ENCODE peak calls at places on chromosome 1, in ten cellular contexts. V is NCI-H2029; D is GM20000; Y is mesenteric fat pad; B is effector CD4-positive, alpha-beta T cell; O is activated effector memory CD4-positive, alpha-beta T cell treated with anti-CD3 and anti-CD28 coated beads, Interleukin-2, amount 50 U/mL, for 16 hours; L is GM06990; T is HFFc6; M is mucosa of descending colon; G is cardiac fibroblast. K is an unnamed sample.

GRCh38 chr1:44030606-44031050 is 634 bp downstream of the SLC6A9 start:
- DNase-seq in O (peak), T (no peak), M (no peak), L (no peak), G (peak), D (peak), Y (no peak), V (peak), B (no peak), K (no peak)

GRCh38 chr1:81936838-81937237 is 136.1 kb downstream of the ADGRL2 start:
- DNase-seq in V (no peak), D (no peak), T (no peak), L (no peak), Y (no peak), M (no peak), B (no peak), G (no peak), O (no peak), K (no peak)

GRCh38 chr1:217140041-217140901 is 417.0 kb upstream of the ESRRG start:
- DNase-seq in M (no peak), D (no peak), B (no peak), V (no peak), G (no peak), Y (no peak), O (no peak), L (no peak), T (no peak), K (no peak)

GRCh38 chr1:67814121-67814772 is 19.0 kb downstream of the GNG12 start:
- DNase-seq in V (no peak), O (no peak), B (no peak), G (peak), D (no peak), L (no peak), Y (no peak), M (no peak), T (no peak), K (no peak)

GRCh38 chr1:65235867-65236805 is 73.2 kb upstream of the DNAJC6 start:
- DNase-seq in D (no peak), T (peak), V (peak), G (peak), Y (no peak), M (no peak), O (no peak), B (no peak), L (no peak), K (no peak)

GRCh38 chr1:206002833-206003532 is at the start of gene RAB7B:
- DNase-seq in B (no peak), T (peak), G (peak), Y (peak), L (no peak), V (no peak), O (no peak), D (no peak), M (no peak), K (peak)

GRCh38 chr1:174775621-174776020 is 224.1 kb upstream of the CACYBP start:
- DNase-seq in D (no peak), M (no peak), Y (no peak), L (no peak), V (no peak), G (no peak), B (no peak), O (no peak), T (peak), K (no peak)

GRCh38 chr1:28078262-28078661 is 10.1 kb downstream of the EYA3 start:
- DNase-seq in O (no peak), L (no peak), G (no peak), B (no peak), D (no peak), Y (no peak), V (no peak), M (no peak), T (no peak), K (no peak)

GRCh38 chr1:241717975-241718374 is 65.9 kb downstream of the WDR64 start:
- DNase-seq in G (no peak), D (no peak), Y (no peak), V (no peak), M (no peak), B (no peak), L (no peak), O (no peak), T (no peak), K (no peak)

GRCh38 chr1:203059485-203059884 is 26.3 kb downstream of the MYOG start:
- DNase-seq in Y (no peak), V (no peak), M (no peak), D (no peak), G (no peak), O (no peak), L (no peak), T (no peak), B (no peak), K (no peak)

GRCh38 chr1:9719978-9720722 is 68.6 kb downstream of the PIK3CD start:
- DNase-seq in D (no peak), V (no peak), L (no peak), O (no peak), B (no peak), G (no peak), M (no peak), Y (no peak), T (no peak), K (no peak)

GRCh38 chr1:173175514-173176146 is 31.5 kb downstream of the TNFSF4 start:
- DNase-seq in D (no peak), B (no peak), G (peak), M (no peak), V (no peak), O (no peak), L (no peak), T (peak), Y (no peak), K (no peak)

K was measured in posterior vena cava.